ENCODE peak calls at places on chromosomes 3 and 15, in nine cellular contexts. One of them, this sample, is unnamed.

GRCh38 chr3:12221663-12222062 is 63.0 kb upstream of the TIMP4 start:
- DNase-seq in H9: no peak
- DNase-seq in tibial artery: no peak
- DNase-seq in epithelial cell of proximal tubule: no peak
- DNase-seq in NCI-H748 treated with DMSO at 0.1 percent for 48 hours: no peak
- DNase-seq in OCI-M1: no peak
- DNase-seq in ELF-1: no peak
- DNase-seq in activated CD8-positive, alpha-beta memory T cell treated with anti-CD3 and anti-CD28 coated beads for 48 hours: no peak
- DNase-seq in HTR-8/SVneo: no peak
- DNase-seq in this sample: no peak

GRCh38 chr15:45095661-45096060 is 18.3 kb downstream of the DUOX2 start:
- DNase-seq in H9: no peak
- DNase-seq in tibial artery: peak; percentile 59
- DNase-seq in epithelial cell of proximal tubule: no peak
- DNase-seq in NCI-H748 treated with DMSO at 0.1 percent for 48 hours: no peak
- DNase-seq in OCI-M1: no peak
- DNase-seq in ELF-1: no peak
- DNase-seq in activated CD8-positive, alpha-beta memory T cell treated with anti-CD3 and anti-CD28 coated beads for 48 hours: no peak
- DNase-seq in HTR-8/SVneo: no peak
- DNase-seq in this sample: no peak

GRCh38 chr3:170277833-170278586 is 55.8 kb downstream of the PRKCI start:
- DNase-seq in H9: no peak
- DNase-seq in tibial artery: no peak
- DNase-seq in epithelial cell of proximal tubule: no peak
- DNase-seq in NCI-H748 treated with DMSO at 0.1 percent for 48 hours: no peak
- DNase-seq in OCI-M1: peak; percentile 69
- DNase-seq in ELF-1: no peak
- DNase-seq in activated CD8-positive, alpha-beta memory T cell treated with anti-CD3 and anti-CD28 coated beads for 48 hours: no peak
- DNase-seq in HTR-8/SVneo: no peak
- DNase-seq in this sample: peak; percentile 5

GRCh38 chr15:42010434-42010833 is 10.4 kb downstream of the PLA2G4E start:
- DNase-seq in H9: no peak
- DNase-seq in tibial artery: no peak
- DNase-seq in epithelial cell of proximal tubule: peak; percentile 20
- DNase-seq in NCI-H748 treated with DMSO at 0.1 percent for 48 hours: no peak
- DNase-seq in OCI-M1: peak; percentile 28
- DNase-seq in ELF-1: no peak
- DNase-seq in activated CD8-positive, alpha-beta memory T cell treated with anti-CD3 and anti-CD28 coated beads for 48 hours: no peak
- DNase-seq in HTR-8/SVneo: no peak
- DNase-seq in this sample: no peak

GRCh38 chr3:128313181-128313725 is 153.4 kb downstream of the DNAJB8 start:
- DNase-seq in H9: peak; percentile 14
- DNase-seq in tibial artery: no peak
- DNase-seq in epithelial cell of proximal tubule: no peak
- DNase-seq in NCI-H748 treated with DMSO at 0.1 percent for 48 hours: no peak
- DNase-seq in OCI-M1: no peak
- DNase-seq in ELF-1: no peak
- DNase-seq in activated CD8-positive, alpha-beta memory T cell treated with anti-CD3 and anti-CD28 coated beads for 48 hours: no peak
- DNase-seq in HTR-8/SVneo: no peak
- DNase-seq in this sample: no peak

GRCh38 chr3:23948761-23949160 is 3.7 kb downstream of the NR1D2 start:
- DNase-seq in H9: no peak
- DNase-seq in tibial artery: no peak
- DNase-seq in epithelial cell of proximal tubule: no peak
- DNase-seq in NCI-H748 treated with DMSO at 0.1 percent for 48 hours: no peak
- DNase-seq in OCI-M1: no peak
- DNase-seq in ELF-1: no peak
- DNase-seq in activated CD8-positive, alpha-beta memory T cell treated with anti-CD3 and anti-CD28 coated beads for 48 hours: no peak
- DNase-seq in HTR-8/SVneo: no peak
- DNase-seq in this sample: peak; percentile 12

GRCh38 chr15:41832875-41833274 is 5.0 kb downstream of the JMJD7 start:
- DNase-seq in H9: no peak
- DNase-seq in tibial artery: no peak
- DNase-seq in epithelial cell of proximal tubule: no peak
- DNase-seq in NCI-H748 treated with DMSO at 0.1 percent for 48 hours: no peak
- DNase-seq in OCI-M1: no peak
- DNase-seq in ELF-1: no peak
- DNase-seq in activated CD8-positive, alpha-beta memory T cell treated with anti-CD3 and anti-CD28 coated beads for 48 hours: no peak
- DNase-seq in HTR-8/SVneo: no peak
- DNase-seq in this sample: no peak

GRCh38 chr3:125165189-125165947 is 47.2 kb downstream of the SLC12A8 start:
- DNase-seq in H9: peak; percentile 74
- DNase-seq in tibial artery: no peak
- DNase-seq in epithelial cell of proximal tubule: no peak
- DNase-seq in NCI-H748 treated with DMSO at 0.1 percent for 48 hours: no peak
- DNase-seq in OCI-M1: peak; percentile 5
- DNase-seq in ELF-1: peak; percentile 70
- DNase-seq in activated CD8-positive, alpha-beta memory T cell treated with anti-CD3 and anti-CD28 coated beads for 48 hours: no peak
- DNase-seq in HTR-8/SVneo: peak; percentile 69
- DNase-seq in this sample: no peak

GRCh38 chr3:9397911-9398714 is 698 bp downstream of the SETD5 start:
- DNase-seq in H9: peak; percentile 34
- DNase-seq in tibial artery: peak; percentile 79
- DNase-seq in epithelial cell of proximal tubule: no peak
- DNase-seq in NCI-H748 treated with DMSO at 0.1 percent for 48 hours: no peak
- DNase-seq in OCI-M1: peak; percentile 86
- DNase-seq in ELF-1: peak; percentile 63
- DNase-seq in activated CD8-positive, alpha-beta memory T cell treated with anti-CD3 and anti-CD28 coated beads for 48 hours: peak; percentile 17
- DNase-seq in HTR-8/SVneo: no peak
- DNase-seq in this sample: peak; percentile 79

GRCh38 chr3:53773586-53774368 is 72.4 kb downstream of the CHDH start:
- DNase-seq in H9: no peak
- DNase-seq in tibial artery: no peak
- DNase-seq in epithelial cell of proximal tubule: no peak
- DNase-seq in NCI-H748 treated with DMSO at 0.1 percent for 48 hours: no peak
- DNase-seq in OCI-M1: peak; percentile 3
- DNase-seq in ELF-1: no peak
- DNase-seq in activated CD8-positive, alpha-beta memory T cell treated with anti-CD3 and anti-CD28 coated beads for 48 hours: no peak
- DNase-seq in HTR-8/SVneo: no peak
- DNase-seq in this sample: no peak

GRCh38 chr3:14514323-14514720 is 25.8 kb downstream of the GRIP2 start:
- DNase-seq in H9: peak; percentile 26
- DNase-seq in tibial artery: peak; percentile 44
- DNase-seq in epithelial cell of proximal tubule: no peak
- DNase-seq in NCI-H748 treated with DMSO at 0.1 percent for 48 hours: no peak
- DNase-seq in OCI-M1: no peak
- DNase-seq in ELF-1: no peak
- DNase-seq in activated CD8-positive, alpha-beta memory T cell treated with anti-CD3 and anti-CD28 coated beads for 48 hours: no peak
- DNase-seq in HTR-8/SVneo: no peak
- DNase-seq in this sample: no peak

GRCh38 chr15:48580736-48581135 is 64.8 kb downstream of the FBN1 start:
- DNase-seq in H9: no peak
- DNase-seq in tibial artery: no peak
- DNase-seq in epithelial cell of proximal tubule: no peak
- DNase-seq in NCI-H748 treated with DMSO at 0.1 percent for 48 hours: no peak
- DNase-seq in OCI-M1: no peak
- DNase-seq in ELF-1: no peak
- DNase-seq in activated CD8-positive, alpha-beta memory T cell treated with anti-CD3 and anti-CD28 coated beads for 48 hours: no peak
- DNase-seq in HTR-8/SVneo: no peak
- DNase-seq in this sample: peak; percentile 72

GRCh38 chr15:76150508-76150907 is 90.7 kb downstream of the TMEM266 start:
- DNase-seq in H9: no peak
- DNase-seq in tibial artery: peak; percentile 78
- DNase-seq in epithelial cell of proximal tubule: no peak
- DNase-seq in NCI-H748 treated with DMSO at 0.1 percent for 48 hours: no peak
- DNase-seq in OCI-M1: peak; percentile 62
- DNase-seq in ELF-1: no peak
- DNase-seq in activated CD8-positive, alpha-beta memory T cell treated with anti-CD3 and anti-CD28 coated beads for 48 hours: no peak
- DNase-seq in HTR-8/SVneo: no peak
- DNase-seq in this sample: no peak

GRCh38 chr3:181358060-181358459 is 353.7 kb upstream of the SOX2 start:
- DNase-seq in H9: no peak
- DNase-seq in tibial artery: no peak
- DNase-seq in epithelial cell of proximal tubule: no peak
- DNase-seq in NCI-H748 treated with DMSO at 0.1 percent for 48 hours: no peak
- DNase-seq in OCI-M1: no peak
- DNase-seq in ELF-1: no peak
- DNase-seq in activated CD8-positive, alpha-beta memory T cell treated with anti-CD3 and anti-CD28 coated beads for 48 hours: no peak
- DNase-seq in HTR-8/SVneo: no peak
- DNase-seq in this sample: no peak

GRCh38 chr15:98841419-98841970 is 166.1 kb downstream of the PGPEP1L start:
- DNase-seq in H9: no peak
- DNase-seq in tibial artery: no peak
- DNase-seq in epithelial cell of proximal tubule: no peak
- DNase-seq in NCI-H748 treated with DMSO at 0.1 percent for 48 hours: no peak
- DNase-seq in OCI-M1: no peak
- DNase-seq in ELF-1: no peak
- DNase-seq in activated CD8-positive, alpha-beta memory T cell treated with anti-CD3 and anti-CD28 coated beads for 48 hours: no peak
- DNase-seq in HTR-8/SVneo: no peak
- DNase-seq in this sample: no peak

GRCh38 chr3:134426660-134427181 is 52.5 kb upstream of the AMOTL2 start:
- DNase-seq in H9: no peak
- DNase-seq in tibial artery: no peak
- DNase-seq in epithelial cell of proximal tubule: no peak
- DNase-seq in NCI-H748 treated with DMSO at 0.1 percent for 48 hours: no peak
- DNase-seq in OCI-M1: no peak
- DNase-seq in ELF-1: no peak
- DNase-seq in activated CD8-positive, alpha-beta memory T cell treated with anti-CD3 and anti-CD28 coated beads for 48 hours: no peak
- DNase-seq in HTR-8/SVneo: no peak
- DNase-seq in this sample: no peak

GRCh38 chr15:58518626-58519025 is 86.8 kb downstream of the LIPC start:
- DNase-seq in H9: no peak
- DNase-seq in tibial artery: no peak
- DNase-seq in epithelial cell of proximal tubule: no peak
- DNase-seq in NCI-H748 treated with DMSO at 0.1 percent for 48 hours: no peak
- DNase-seq in OCI-M1: no peak
- DNase-seq in ELF-1: no peak
- DNase-seq in activated CD8-positive, alpha-beta memory T cell treated with anti-CD3 and anti-CD28 coated beads for 48 hours: no peak
- DNase-seq in HTR-8/SVneo: no peak
- DNase-seq in this sample: no peak

GRCh38 chr3:14949126-14949525 is 1.7 kb downstream of the NR2C2 start:
- DNase-seq in H9: no peak
- DNase-seq in tibial artery: no peak
- DNase-seq in epithelial cell of proximal tubule: no peak
- DNase-seq in NCI-H748 treated with DMSO at 0.1 percent for 48 hours: no peak
- DNase-seq in OCI-M1: no peak
- DNase-seq in ELF-1: peak; percentile 28
- DNase-seq in activated CD8-positive, alpha-beta memory T cell treated with anti-CD3 and anti-CD28 coated beads for 48 hours: no peak
- DNase-seq in HTR-8/SVneo: no peak
- DNase-seq in this sample: no peak

GRCh38 chr3:46998121-46998851 is 18.8 kb downstream of the NBEAL2 start:
- DNase-seq in H9: peak; percentile 93
- DNase-seq in tibial artery: peak; percentile 81
- DNase-seq in epithelial cell of proximal tubule: no peak
- DNase-seq in NCI-H748 treated with DMSO at 0.1 percent for 48 hours: no peak
- DNase-seq in OCI-M1: peak; percentile 58
- DNase-seq in ELF-1: peak; percentile 94
- DNase-seq in activated CD8-positive, alpha-beta memory T cell treated with anti-CD3 and anti-CD28 coated beads for 48 hours: no peak
- DNase-seq in HTR-8/SVneo: peak; percentile 46
- DNase-seq in this sample: peak; percentile 70

GRCh38 chr3:124300416-124300815 is 308.5 kb upstream of the ROPN1 start:
- DNase-seq in H9: no peak
- DNase-seq in tibial artery: no peak
- DNase-seq in epithelial cell of proximal tubule: no peak
- DNase-seq in NCI-H748 treated with DMSO at 0.1 percent for 48 hours: no peak
- DNase-seq in OCI-M1: no peak
- DNase-seq in ELF-1: no peak
- DNase-seq in activated CD8-positive, alpha-beta memory T cell treated with anti-CD3 and anti-CD28 coated beads for 48 hours: no peak
- DNase-seq in HTR-8/SVneo: no peak
- DNase-seq in this sample: no peak

GRCh38 chr3:190697901-190698300 is 164.6 kb downstream of the GMNC start:
- DNase-seq in H9: no peak
- DNase-seq in tibial artery: no peak
- DNase-seq in epithelial cell of proximal tubule: no peak
- DNase-seq in NCI-H748 treated with DMSO at 0.1 percent for 48 hours: no peak
- DNase-seq in OCI-M1: no peak
- DNase-seq in ELF-1: no peak
- DNase-seq in activated CD8-positive, alpha-beta memory T cell treated with anti-CD3 and anti-CD28 coated beads for 48 hours: no peak
- DNase-seq in HTR-8/SVneo: no peak
- DNase-seq in this sample: no peak

GRCh38 chr15:83982748-83983147 is 252.8 kb upstream of the GOLGA6L4 start:
- DNase-seq in H9: no peak
- DNase-seq in tibial artery: no peak
- DNase-seq in epithelial cell of proximal tubule: no peak
- DNase-seq in NCI-H748 treated with DMSO at 0.1 percent for 48 hours: no peak
- DNase-seq in OCI-M1: no peak
- DNase-seq in ELF-1: no peak
- DNase-seq in activated CD8-positive, alpha-beta memory T cell treated with anti-CD3 and anti-CD28 coated beads for 48 hours: no peak
- DNase-seq in HTR-8/SVneo: no peak
- DNase-seq in this sample: no peak

GRCh38 chr15:45871121-45871855 is 236.5 kb downstream of the SQOR start:
- DNase-seq in H9: no peak
- DNase-seq in tibial artery: no peak
- DNase-seq in epithelial cell of proximal tubule: no peak
- DNase-seq in NCI-H748 treated with DMSO at 0.1 percent for 48 hours: no peak
- DNase-seq in OCI-M1: no peak
- DNase-seq in ELF-1: peak; percentile 42
- DNase-seq in activated CD8-positive, alpha-beta memory T cell treated with anti-CD3 and anti-CD28 coated beads for 48 hours: no peak
- DNase-seq in HTR-8/SVneo: no peak
- DNase-seq in this sample: no peak

GRCh38 chr15:52491460-52491859 is 37.2 kb downstream of the MYO5A start:
- DNase-seq in H9: no peak
- DNase-seq in tibial artery: no peak
- DNase-seq in epithelial cell of proximal tubule: no peak
- DNase-seq in NCI-H748 treated with DMSO at 0.1 percent for 48 hours: no peak
- DNase-seq in OCI-M1: no peak
- DNase-seq in ELF-1: no peak
- DNase-seq in activated CD8-positive, alpha-beta memory T cell treated with anti-CD3 and anti-CD28 coated beads for 48 hours: no peak
- DNase-seq in HTR-8/SVneo: no peak
- DNase-seq in this sample: no peak

GRCh38 chr3:79767194-79767952 is 425 bp downstream of the ROBO1 start:
- DNase-seq in H9: peak; percentile 42
- DNase-seq in tibial artery: no peak
- DNase-seq in epithelial cell of proximal tubule: no peak
- DNase-seq in NCI-H748 treated with DMSO at 0.1 percent for 48 hours: no peak
- DNase-seq in OCI-M1: no peak
- DNase-seq in ELF-1: no peak
- DNase-seq in activated CD8-positive, alpha-beta memory T cell treated with anti-CD3 and anti-CD28 coated beads for 48 hours: no peak
- DNase-seq in HTR-8/SVneo: peak; percentile 32
- DNase-seq in this sample: no peak

GRCh38 chr15:67915374-67916050 is 75.7 kb upstream of the RNU6-1 start:
- DNase-seq in H9: no peak
- DNase-seq in tibial artery: peak; percentile 94
- DNase-seq in epithelial cell of proximal tubule: no peak
- DNase-seq in NCI-H748 treated with DMSO at 0.1 percent for 48 hours: peak; percentile 84
- DNase-seq in OCI-M1: no peak
- DNase-seq in ELF-1: peak; percentile 37
- DNase-seq in activated CD8-positive, alpha-beta memory T cell treated with anti-CD3 and anti-CD28 coated beads for 48 hours: no peak
- DNase-seq in HTR-8/SVneo: no peak
- DNase-seq in this sample: no peak